ENCODE peak calls at places on chromosomes 1 and 21, in nine cellular contexts. E is GM23248, S is HT1080, C is RCC 7860, L is NCI-H2171, D is A172, Y is iPS-NIHi11, N is mucosa of descending colon, P is occipital lobe. J is an unnamed sample.

GRCh38 chr1:152089014-152089674 is at the start of gene TCHHL1:
- DNase-seq in S (no peak), L (no peak), C (no peak), D (no peak), Y (no peak), P (no peak), E (no peak), N (no peak), J (no peak)

GRCh38 chr1:168949672-168950071 is 156.8 kb upstream of the ATP1B1 start:
- DNase-seq in S (no peak), L (no peak), E (no peak), P (no peak), N (no peak), C (no peak), D (no peak), Y (no peak), J (no peak)

GRCh38 chr1:17233675-17234074 is 15.2 kb upstream of the PADI3 start:
- DNase-seq in D (peak), C (peak), S (peak), E (peak), P (no peak), L (no peak), N (peak), Y (peak), J (no peak)

GRCh38 chr1:29672416-29672815 is 436.1 kb downstream of the PTPRU start:
- DNase-seq in Y (no peak), E (no peak), C (no peak), N (no peak), L (no peak), S (no peak), D (no peak), P (no peak), J (no peak)

GRCh38 chr1:206075786-206076725 is 23.1 kb downstream of the RHEX start:
- DNase-seq in Y (no peak), N (no peak), D (no peak), C (no peak), S (no peak), L (no peak), P (no peak), E (peak), J (peak)

GRCh38 chr21:43277481-43278351 is 108.9 kb downstream of the CRYAA start:
- DNase-seq in S (no peak), C (no peak), P (no peak), E (no peak), N (peak), L (no peak), Y (peak), D (no peak), J (no peak)

GRCh38 chr21:35394634-35395369 is 345.7 kb upstream of the RUNX1 start:
- DNase-seq in S (peak), E (no peak), D (no peak), N (no peak), L (no peak), Y (no peak), P (no peak), C (peak), J (no peak)

GRCh38 chr1:202656951-202657646 is 53.2 kb downstream of the SYT2 start:
- DNase-seq in E (peak), N (no peak), Y (peak), S (peak), D (peak), L (no peak), P (no peak), C (no peak), J (peak)

GRCh38 chr1:159196543-159196942 is 8.1 kb upstream of the ACKR1 start:
- DNase-seq in Y (no peak), E (peak), D (no peak), P (no peak), S (no peak), L (no peak), N (no peak), C (no peak), J (peak)

GRCh38 chr21:26366781-26367180 is 196.2 kb upstream of the APP start:
- DNase-seq in E (peak), S (peak), Y (no peak), N (no peak), C (peak), L (no peak), D (peak), P (no peak), J (no peak)

GRCh38 chr1:54794401-54795099 is 6.6 kb downstream of the TTC22 start:
- DNase-seq in C (peak), D (no peak), S (peak), E (peak), L (no peak), P (no peak), Y (peak), N (peak), J (no peak)

J was measured in endodermal cell.